ENCODE peak calls at places on chromosomes 6 and 20, in ten cellular contexts. One of them, this sample, is unnamed. For H3K27me3, the result is how much of the 10 kb centered on the place peaks cover.

GRCh38 chr6:912871-913663 is 220.1 kb upstream of the EXOC2 start:
- DNase-seq in testis: peak
- DNase-seq in CD8-positive, alpha-beta T cell: no peak
- DNase-seq in body of pancreas: peak
- DNase-seq in heart right ventricle: no peak
- DNase-seq in adrenal gland: no peak
- DNase-seq in dorsolateral prefrontal cortex: no peak
- DNase-seq in IMR-90: peak
- DNase-seq in fibroblast of lung: peak
- DNase-seq in keratinocyte: no peak
- DNase-seq in this sample: no peak

GRCh38 chr6:129749749-129750120 is 39.8 kb upstream of the ARHGAP18 start:
- DNase-seq in body of pancreas: no peak
- DNase-seq in keratinocyte: peak
- DNase-seq in adrenal gland: no peak
- DNase-seq in CD8-positive, alpha-beta T cell: no peak
- DNase-seq in testis: no peak
- DNase-seq in IMR-90: peak
- DNase-seq in heart right ventricle: no peak
- DNase-seq in fibroblast of lung: peak
- DNase-seq in dorsolateral prefrontal cortex: no peak
- DNase-seq in this sample: no peak

GRCh38 chr20:45919536-45919933 is 7.6 kb upstream of the PLTP start:
- DNase-seq in CD8-positive, alpha-beta T cell: no peak
- DNase-seq in body of pancreas: peak
- DNase-seq in heart right ventricle: peak
- DNase-seq in testis: peak
- DNase-seq in fibroblast of lung: peak
- DNase-seq in dorsolateral prefrontal cortex: no peak
- DNase-seq in IMR-90: peak
- DNase-seq in adrenal gland: no peak
- DNase-seq in keratinocyte: no peak
- DNase-seq in this sample: no peak

GRCh38 chr6:53530346-53530745 is 14.6 kb downstream of the GCLC start:
- DNase-seq in adrenal gland: no peak
- DNase-seq in dorsolateral prefrontal cortex: no peak
- DNase-seq in fibroblast of lung: no peak
- DNase-seq in heart right ventricle: no peak
- DNase-seq in keratinocyte: no peak
- DNase-seq in body of pancreas: peak
- DNase-seq in IMR-90: peak
- DNase-seq in CD8-positive, alpha-beta T cell: no peak
- DNase-seq in testis: no peak
- DNase-seq in this sample: no peak

GRCh38 chr6:167401525-167402194 is 76.8 kb downstream of the TTLL2 start:
- DNase-seq in dorsolateral prefrontal cortex: no peak
- DNase-seq in IMR-90: no peak
- DNase-seq in body of pancreas: no peak
- DNase-seq in keratinocyte: no peak
- DNase-seq in CD8-positive, alpha-beta T cell: no peak
- DNase-seq in adrenal gland: no peak
- DNase-seq in heart right ventricle: no peak
- DNase-seq in testis: no peak
- DNase-seq in fibroblast of lung: no peak
- DNase-seq in this sample: no peak

GRCh38 chr6:144033816-144034540 is 25.9 kb upstream of the PLAGL1 start:
- DNase-seq in CD8-positive, alpha-beta T cell: no peak
- DNase-seq in IMR-90: peak
- DNase-seq in testis: no peak
- DNase-seq in fibroblast of lung: peak
- DNase-seq in heart right ventricle: no peak
- DNase-seq in adrenal gland: no peak
- DNase-seq in dorsolateral prefrontal cortex: no peak
- DNase-seq in body of pancreas: no peak
- DNase-seq in keratinocyte: no peak
- DNase-seq in this sample: no peak

GRCh38 chr6:98308564-98308963 is 525.8 kb upstream of the POU3F2 start:
- DNase-seq in testis: no peak
- DNase-seq in body of pancreas: no peak
- DNase-seq in dorsolateral prefrontal cortex: no peak
- DNase-seq in CD8-positive, alpha-beta T cell: no peak
- DNase-seq in heart right ventricle: no peak
- DNase-seq in fibroblast of lung: no peak
- DNase-seq in adrenal gland: no peak
- DNase-seq in keratinocyte: no peak
- DNase-seq in IMR-90: no peak
- DNase-seq in this sample: no peak

GRCh38 chr6:79111549-79111948 is 33.5 kb upstream of the PHIP start:
- DNase-seq in testis: no peak
- DNase-seq in CD8-positive, alpha-beta T cell: no peak
- DNase-seq in body of pancreas: no peak
- DNase-seq in IMR-90: no peak
- DNase-seq in dorsolateral prefrontal cortex: no peak
- DNase-seq in keratinocyte: no peak
- DNase-seq in heart right ventricle: no peak
- DNase-seq in adrenal gland: no peak
- DNase-seq in fibroblast of lung: no peak
- DNase-seq in this sample: no peak

GRCh38 chr6:118984342-118984741 is 49.4 kb upstream of the MCM9 start:
- DNase-seq in adrenal gland: no peak
- DNase-seq in testis: no peak
- DNase-seq in CD8-positive, alpha-beta T cell: no peak
- DNase-seq in keratinocyte: no peak
- DNase-seq in heart right ventricle: no peak
- DNase-seq in IMR-90: no peak
- DNase-seq in dorsolateral prefrontal cortex: no peak
- DNase-seq in body of pancreas: no peak
- DNase-seq in fibroblast of lung: no peak
- DNase-seq in this sample: no peak

GRCh38 chr6:118356054-118356453 is 192.0 kb upstream of the PLN start:
- DNase-seq in keratinocyte: no peak
- DNase-seq in body of pancreas: no peak
- DNase-seq in testis: no peak
- DNase-seq in heart right ventricle: no peak
- DNase-seq in CD8-positive, alpha-beta T cell: no peak
- DNase-seq in IMR-90: peak
- DNase-seq in adrenal gland: no peak
- DNase-seq in fibroblast of lung: no peak
- DNase-seq in dorsolateral prefrontal cortex: no peak
- DNase-seq in this sample: no peak

GRCh38 chr6:21305827-21306469 is 287.6 kb upstream of the SOX4 start:
- DNase-seq in body of pancreas: no peak
- DNase-seq in heart right ventricle: no peak
- DNase-seq in fibroblast of lung: peak
- DNase-seq in CD8-positive, alpha-beta T cell: no peak
- DNase-seq in adrenal gland: no peak
- DNase-seq in IMR-90: peak
- DNase-seq in dorsolateral prefrontal cortex: no peak
- DNase-seq in keratinocyte: no peak
- DNase-seq in testis: no peak
- DNase-seq in this sample: no peak

GRCh38 chr6:133512410-133513016 is 271.4 kb downstream of the EYA4 start:
- DNase-seq in testis: peak
- DNase-seq in fibroblast of lung: peak
- DNase-seq in dorsolateral prefrontal cortex: peak
- DNase-seq in IMR-90: peak
- DNase-seq in adrenal gland: peak
- DNase-seq in CD8-positive, alpha-beta T cell: no peak
- DNase-seq in keratinocyte: no peak
- DNase-seq in heart right ventricle: peak
- DNase-seq in body of pancreas: peak
- DNase-seq in this sample: no peak

GRCh38 chr6:27260836-27261375 is 13.4 kb downstream of the PRSS16 start:
- DNase-seq in adrenal gland: no peak
- DNase-seq in IMR-90: no peak
- DNase-seq in fibroblast of lung: no peak
- DNase-seq in CD8-positive, alpha-beta T cell: no peak
- DNase-seq in testis: no peak
- DNase-seq in heart right ventricle: no peak
- DNase-seq in keratinocyte: no peak
- DNase-seq in body of pancreas: no peak
- DNase-seq in dorsolateral prefrontal cortex: no peak
- DNase-seq in this sample: no peak
- H3K27me3 ChIP-seq in adrenal gland: under half
- H3K27me3 ChIP-seq in IMR-90: under half
- H3K27me3 ChIP-seq in fibroblast of lung: under half
- H3K27me3 ChIP-seq in CD8-positive, alpha-beta T cell: under half
- H3K27me3 ChIP-seq in testis: under half
- H3K27me3 ChIP-seq in heart right ventricle: half or more
- H3K27me3 ChIP-seq in keratinocyte: under half
- H3K27me3 ChIP-seq in body of pancreas: under half
- H3K27me3 ChIP-seq in dorsolateral prefrontal cortex: under half
- H3K27me3 ChIP-seq in this sample: half or more

GRCh38 chr6:163386329-163386910 is 28.1 kb upstream of the QKI start:
- DNase-seq in CD8-positive, alpha-beta T cell: no peak
- DNase-seq in keratinocyte: no peak
- DNase-seq in IMR-90: no peak
- DNase-seq in fibroblast of lung: no peak
- DNase-seq in dorsolateral prefrontal cortex: no peak
- DNase-seq in adrenal gland: no peak
- DNase-seq in body of pancreas: no peak
- DNase-seq in testis: no peak
- DNase-seq in heart right ventricle: no peak
- DNase-seq in this sample: no peak

GRCh38 chr6:163383912-163384311 is 30.6 kb upstream of the QKI start:
- DNase-seq in dorsolateral prefrontal cortex: no peak
- DNase-seq in CD8-positive, alpha-beta T cell: no peak
- DNase-seq in testis: no peak
- DNase-seq in heart right ventricle: no peak
- DNase-seq in fibroblast of lung: peak
- DNase-seq in adrenal gland: no peak
- DNase-seq in keratinocyte: no peak
- DNase-seq in IMR-90: peak
- DNase-seq in body of pancreas: no peak
- DNase-seq in this sample: no peak

GRCh38 chr6:163381118-163381751 is 33.3 kb upstream of the QKI start:
- DNase-seq in testis: no peak
- DNase-seq in adrenal gland: no peak
- DNase-seq in dorsolateral prefrontal cortex: no peak
- DNase-seq in body of pancreas: no peak
- DNase-seq in CD8-positive, alpha-beta T cell: no peak
- DNase-seq in heart right ventricle: no peak
- DNase-seq in IMR-90: no peak
- DNase-seq in keratinocyte: no peak
- DNase-seq in fibroblast of lung: no peak
- DNase-seq in this sample: no peak

GRCh38 chr6:163387317-163387716 is 27.2 kb upstream of the QKI start:
- DNase-seq in CD8-positive, alpha-beta T cell: no peak
- DNase-seq in heart right ventricle: no peak
- DNase-seq in adrenal gland: no peak
- DNase-seq in fibroblast of lung: no peak
- DNase-seq in dorsolateral prefrontal cortex: no peak
- DNase-seq in keratinocyte: peak
- DNase-seq in body of pancreas: no peak
- DNase-seq in testis: no peak
- DNase-seq in IMR-90: peak
- DNase-seq in this sample: no peak

DNA sequence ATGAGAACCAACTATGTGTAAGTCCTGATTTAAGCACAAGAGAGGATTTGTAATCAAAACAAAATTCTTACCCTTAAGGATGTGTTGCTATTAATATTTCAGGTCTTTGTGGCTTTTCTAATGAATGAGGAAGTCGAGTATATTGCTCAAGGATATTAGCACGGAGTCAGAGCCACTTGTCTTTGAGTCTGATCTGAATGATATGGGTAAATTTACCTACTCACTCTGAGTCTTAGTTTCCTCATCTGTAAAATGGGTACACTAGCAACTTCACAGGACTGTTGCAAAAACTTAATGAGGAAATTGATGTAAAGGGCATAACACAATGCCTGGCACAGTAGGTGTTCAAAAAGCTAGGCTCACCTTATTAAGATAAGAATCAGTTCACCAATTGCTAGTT is 30.0 kb upstream of the QKI start:
- DNase-seq in heart right ventricle: no peak
- DNase-seq in CD8-positive, alpha-beta T cell: no peak
- DNase-seq in keratinocyte: no peak
- DNase-seq in adrenal gland: no peak
- DNase-seq in dorsolateral prefrontal cortex: no peak
- DNase-seq in body of pancreas: no peak
- DNase-seq in testis: no peak
- DNase-seq in IMR-90: no peak
- DNase-seq in fibroblast of lung: no peak
- DNase-seq in this sample: no peak
- H3K27ac ChIP-seq in heart right ventricle: no peak
- H3K27ac ChIP-seq in CD8-positive, alpha-beta T cell: no peak
- H3K27ac ChIP-seq in keratinocyte: no peak
- H3K27ac ChIP-seq in adrenal gland: no peak
- H3K27ac ChIP-seq in dorsolateral prefrontal cortex: no peak
- H3K27ac ChIP-seq in body of pancreas: no peak
- H3K27ac ChIP-seq in testis: no peak
- H3K27ac ChIP-seq in IMR-90: no peak
- H3K27ac ChIP-seq in fibroblast of lung: no peak
- H3K27ac ChIP-seq in this sample: no peak

GRCh38 chr6:99521557-99522286 is 6.5 kb upstream of the USP45 start:
- DNase-seq in body of pancreas: no peak
- DNase-seq in adrenal gland: no peak
- DNase-seq in IMR-90: peak
- DNase-seq in dorsolateral prefrontal cortex: no peak
- DNase-seq in heart right ventricle: peak
- DNase-seq in CD8-positive, alpha-beta T cell: no peak
- DNase-seq in keratinocyte: no peak
- DNase-seq in testis: peak
- DNase-seq in fibroblast of lung: peak
- DNase-seq in this sample: no peak

GRCh38 chr6:99519446-99519845 is 4.2 kb upstream of the USP45 start:
- DNase-seq in heart right ventricle: no peak
- DNase-seq in keratinocyte: no peak
- DNase-seq in fibroblast of lung: no peak
- DNase-seq in CD8-positive, alpha-beta T cell: no peak
- DNase-seq in testis: no peak
- DNase-seq in body of pancreas: no peak
- DNase-seq in adrenal gland: no peak
- DNase-seq in IMR-90: no peak
- DNase-seq in dorsolateral prefrontal cortex: no peak
- DNase-seq in this sample: no peak

GRCh38 chr6:99522531-99522930 is 7.3 kb upstream of the USP45 start:
- DNase-seq in fibroblast of lung: peak
- DNase-seq in dorsolateral prefrontal cortex: no peak
- DNase-seq in heart right ventricle: no peak
- DNase-seq in keratinocyte: no peak
- DNase-seq in CD8-positive, alpha-beta T cell: no peak
- DNase-seq in testis: no peak
- DNase-seq in adrenal gland: no peak
- DNase-seq in body of pancreas: no peak
- DNase-seq in IMR-90: peak
- DNase-seq in this sample: no peak

GRCh38 chr6:99520855-99521556 is 5.8 kb upstream of the USP45 start:
- DNase-seq in body of pancreas: peak
- DNase-seq in testis: peak
- DNase-seq in fibroblast of lung: peak
- DNase-seq in adrenal gland: peak
- DNase-seq in CD8-positive, alpha-beta T cell: peak
- DNase-seq in dorsolateral prefrontal cortex: peak
- DNase-seq in IMR-90: peak
- DNase-seq in heart right ventricle: peak
- DNase-seq in keratinocyte: no peak
- DNase-seq in this sample: peak
- TF ChIP-seq CTCF in body of pancreas: peak
- TF ChIP-seq CTCF in testis: peak
- TF ChIP-seq CTCF in fibroblast of lung: peak
- TF ChIP-seq CTCF in adrenal gland: peak
- TF ChIP-seq CTCF in CD8-positive, alpha-beta T cell: peak
- TF ChIP-seq CTCF in dorsolateral prefrontal cortex: peak
- TF ChIP-seq CTCF in IMR-90: peak
- TF ChIP-seq CTCF in heart right ventricle: peak
- TF ChIP-seq CTCF in keratinocyte: peak
- TF ChIP-seq CTCF in this sample: peak

GRCh38 chr20:57578476-57579165 is 17.7 kb downstream of the PCK1 start:
- DNase-seq in heart right ventricle: no peak
- DNase-seq in CD8-positive, alpha-beta T cell: no peak
- DNase-seq in fibroblast of lung: no peak
- DNase-seq in testis: no peak
- DNase-seq in adrenal gland: no peak
- DNase-seq in body of pancreas: no peak
- DNase-seq in keratinocyte: no peak
- DNase-seq in dorsolateral prefrontal cortex: no peak
- DNase-seq in IMR-90: no peak
- DNase-seq in this sample: no peak
- H3K27me3 ChIP-seq in heart right ventricle: half or more
- H3K27me3 ChIP-seq in CD8-positive, alpha-beta T cell: under half
- H3K27me3 ChIP-seq in fibroblast of lung: under half
- H3K27me3 ChIP-seq in testis: under half
- H3K27me3 ChIP-seq in adrenal gland: under half
- H3K27me3 ChIP-seq in body of pancreas: under half
- H3K27me3 ChIP-seq in keratinocyte: half or more
- H3K27me3 ChIP-seq in dorsolateral prefrontal cortex: under half
- H3K27me3 ChIP-seq in IMR-90: under half
- H3K27me3 ChIP-seq in this sample: under half

This sample was measured in CD4-positive, alpha-beta T cell.